ENCODE peak calls at places on chromosomes 7 and 10, in nine cellular contexts. N, B, K, Q, T, E, I, L and V are unnamed samples.

GRCh38 chr7:157423886-157424565 is 87.2 kb downstream of the DNAJB6 start:
- DNase-seq in Q (no peak), E (no peak), N (no peak), T (no peak), L (no peak), B (no peak), I (no peak), K (no peak), V (no peak)

GRCh38 chr7:6691609-6692106 is 15.1 kb downstream of the ZNF12 start:
- DNase-seq in Q (no peak), K (no peak), I (peak), T (peak), B (no peak), N (no peak), L (no peak), E (no peak), V (no peak)

GRCh38 chr7:96330193-96330592 is 8.3 kb upstream of the SLC25A13 start:
- DNase-seq in I (no peak), Q (no peak), T (no peak), N (no peak), B (no peak), L (no peak), E (no peak), K (no peak), V (no peak)

GRCh38 chr7:108129018-108129965 is 869 bp downstream of the LAMB4 start:
- DNase-seq in K (no peak), E (no peak), I (no peak), L (no peak), N (no peak), B (no peak), T (no peak), Q (no peak), V (no peak)

GRCh38 chr10:5976689-5977470 is 463 bp downstream of the IL15RA start:
- DNase-seq in N (no peak), K (peak), B (peak), Q (peak), T (peak), E (peak), L (peak), I (peak), V (peak)

GRCh38 chr10:30039567-30039966 is 19.8 kb downstream of the JCAD start:
- DNase-seq in L (no peak), N (no peak), E (no peak), K (no peak), I (no peak), T (no peak), B (no peak), Q (no peak), V (no peak)

GRCh38 chr10:59387951-59388431 is 25.6 kb upstream of the FAM13C start:
- DNase-seq in N (no peak), T (peak), K (no peak), B (no peak), I (peak), Q (peak), E (no peak), L (peak), V (no peak)

GRCh38 chr10:60426425-60426824 is 36.8 kb upstream of the ANK3 start:
- DNase-seq in Q (peak), T (peak), L (peak), B (no peak), E (no peak), K (peak), N (no peak), I (peak), V (no peak)

GRCh38 chr10:80771902-80772555 is 234.3 kb downstream of the SH2D4B start:
- DNase-seq in B (no peak), Q (no peak), I (no peak), N (no peak), K (no peak), E (no peak), T (no peak), L (no peak), V (no peak)

GRCh38 chr7:149027560-149028345 is 552 bp downstream of the PDIA4 start:
- DNase-seq in T (peak), E (no peak), K (peak), L (no peak), Q (peak), I (peak), N (no peak), B (no peak), V (no peak)

GRCh38 chr10:102815790-102816549 is 21.2 kb downstream of the CYP17A1 start:
- DNase-seq in Q (peak), E (no peak), L (no peak), N (no peak), I (peak), K (no peak), T (peak), B (no peak), V (no peak)

GRCh38 chr7:40843338-40844026 is 708.7 kb downstream of the SUGCT start:
- DNase-seq in T (peak), B (no peak), N (no peak), Q (no peak), E (no peak), I (peak), L (no peak), K (no peak), V (no peak)

GRCh38 chr7:117312593-117312992 is 10.3 kb downstream of the WNT2 start:
- DNase-seq in I (peak), Q (peak), T (peak), L (no peak), B (no peak), E (no peak), N (no peak), K (no peak), V (no peak)
- TF ChIP-seq CTCF in I (peak), Q (peak), T (peak), L (peak), B (no peak), E (no peak), N (no peak), K (peak), V (peak)

DNA sequence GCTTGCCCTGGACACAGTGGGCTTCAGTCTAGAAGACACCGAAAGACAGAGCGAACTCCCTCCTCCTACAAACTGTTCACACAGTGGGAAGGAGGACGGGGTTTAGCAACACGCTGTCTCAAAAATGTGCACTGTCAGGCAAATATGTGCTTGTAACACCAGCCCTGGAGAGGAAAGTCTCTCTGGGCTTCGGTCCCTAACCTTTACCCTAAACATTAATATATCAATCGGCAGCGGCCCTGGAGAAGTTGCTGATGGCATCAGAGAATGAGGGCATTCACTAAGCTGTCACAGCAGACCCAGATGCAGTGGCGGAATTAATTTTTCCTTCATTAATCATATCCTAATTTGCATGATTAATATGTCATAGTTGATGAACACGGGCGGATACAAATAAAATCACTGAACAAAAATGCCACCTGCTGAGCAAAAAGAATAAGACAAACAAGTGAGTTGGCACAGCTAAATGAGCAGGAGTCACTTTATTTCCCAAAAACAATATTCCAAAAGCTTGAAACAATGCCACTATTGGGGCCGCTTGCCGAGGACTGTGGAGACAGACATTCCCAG is 45.2 kb upstream of the INSIG1 start:
- DNase-seq in I (no peak), K (no peak), E (no peak), N (no peak), B (no peak), T (no peak), Q (peak), L (peak), V (no peak)
- TF ChIP-seq CTCF in I (no peak), K (no peak), E (no peak), N (no peak), B (no peak), T (no peak), Q (no peak), L (peak), V (no peak)

GRCh38 chr7:15305002-15305600 is 256.7 kb downstream of the AGMO start:
- DNase-seq in I (peak), N (no peak), L (peak), B (no peak), K (peak), E (peak), T (peak), Q (peak), V (no peak)
- TF ChIP-seq CTCF in I (peak), N (peak), L (peak), B (peak), K (peak), E (peak), T (peak), Q (peak), V (peak)

DNA sequence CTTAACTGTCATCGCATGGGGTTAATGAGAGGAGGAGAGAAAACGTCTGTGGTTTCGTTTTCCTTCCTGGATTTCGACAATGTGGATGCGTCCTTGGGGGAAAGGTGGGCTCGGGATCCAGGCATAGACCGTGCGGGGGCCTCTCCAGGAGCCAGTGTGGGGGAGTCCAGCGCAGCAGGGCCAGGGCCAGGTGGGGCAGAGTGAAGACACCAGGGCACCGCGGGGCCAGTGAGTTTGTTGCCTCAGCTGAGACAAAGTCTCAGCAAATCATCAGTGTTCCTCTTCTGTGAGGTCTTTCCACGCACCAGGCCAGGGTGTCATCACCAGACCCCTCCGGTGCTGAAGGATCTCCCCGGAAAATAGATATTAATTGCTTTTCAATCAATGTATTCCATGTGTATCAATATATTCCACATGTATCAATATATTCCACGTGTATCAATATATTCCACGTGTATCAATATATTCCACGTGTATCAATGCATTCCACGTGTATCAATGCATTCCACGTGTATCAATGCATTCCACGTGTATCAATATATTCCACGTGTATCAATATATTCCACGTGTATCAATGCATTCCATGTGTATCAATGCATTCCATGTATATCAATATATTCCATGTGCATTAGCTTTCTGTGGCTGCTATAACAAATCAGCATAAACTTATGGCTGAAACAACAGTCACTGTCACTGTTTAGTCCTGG is 33.8 kb upstream of the CFAP46 start:
- DNase-seq in N (no peak), Q (no peak), B (no peak), E (no peak), I (no peak), T (no peak), L (no peak), K (no peak), V (no peak)
- TF ChIP-seq CTCF in N (no peak), Q (no peak), B (no peak), E (no peak), I (no peak), T (no peak), L (no peak), K (no peak), V (no peak)

DNA sequence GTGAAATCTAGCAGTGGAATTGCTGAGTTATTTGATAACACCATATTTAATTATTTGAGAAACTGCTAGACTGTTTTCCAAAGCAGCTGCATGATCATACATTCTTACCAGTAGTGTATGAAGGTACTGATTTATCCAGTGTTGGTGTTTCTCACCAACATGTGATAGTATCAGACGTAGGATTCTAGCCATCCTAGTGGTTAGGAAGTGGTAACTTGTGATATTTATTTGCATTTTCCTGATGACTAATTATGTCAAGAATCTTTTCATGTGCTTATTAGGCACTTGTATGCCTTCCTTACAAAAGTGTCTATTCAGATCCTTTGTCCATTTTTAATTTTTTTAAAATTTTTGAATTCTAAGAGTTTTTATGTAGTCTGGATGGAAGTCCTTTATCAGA is 54.2 kb upstream of the PLXDC2 start:
- DNase-seq in N (no peak), I (no peak), K (no peak), T (no peak), L (no peak), B (no peak), Q (peak), E (no peak), V (no peak)
- TF ChIP-seq CTCF in N (no peak), I (no peak), K (no peak), T (no peak), L (no peak), B (no peak), Q (no peak), E (no peak), V (no peak)

GRCh38 chr7:44979481-44980392 is 922 bp upstream of the MYO1G start:
- DNase-seq in L (no peak), Q (no peak), E (no peak), B (no peak), K (no peak), I (no peak), T (no peak), N (no peak), V (no peak)
- TF ChIP-seq CTCF in L (no peak), Q (no peak), E (no peak), B (no peak), K (no peak), I (no peak), T (no peak), N (peak), V (peak)

DNA sequence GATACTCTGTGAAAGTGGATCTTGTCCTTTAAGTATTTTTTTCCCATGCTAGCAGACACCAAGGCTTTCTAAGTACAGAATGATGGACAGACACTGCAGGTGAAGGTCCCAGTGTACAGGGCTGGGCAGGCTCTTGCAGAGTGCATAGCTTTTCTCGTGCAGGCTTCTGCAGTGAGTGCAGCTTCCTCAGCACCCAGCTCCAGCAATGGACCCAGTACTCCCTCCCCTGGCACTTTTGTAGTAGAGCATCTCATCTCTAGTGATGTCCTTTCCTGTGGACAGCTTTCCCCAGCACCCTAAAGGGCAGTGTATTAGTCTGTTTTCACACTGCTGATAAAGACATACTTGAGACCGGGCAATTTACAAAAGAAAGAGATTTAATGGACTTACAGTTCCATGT is 104.3 kb downstream of the CUL2 start:
- DNase-seq in L (peak), N (no peak), Q (peak), B (no peak), T (peak), I (peak), K (no peak), E (no peak), V (no peak)
- TF ChIP-seq CTCF in L (peak), N (no peak), Q (peak), B (no peak), T (peak), I (peak), K (no peak), E (no peak), V (no peak)

GRCh38 chr7:138979226-138979979 is 1.8 kb downstream of the KIAA1549 start:
- DNase-seq in Q (peak), I (peak), T (peak), B (no peak), K (peak), E (no peak), N (no peak), L (peak), V (no peak)
- TF ChIP-seq CTCF in Q (no peak), I (no peak), T (peak), B (no peak), K (no peak), E (no peak), N (peak), L (no peak), V (peak)